ENCODE peak calls at places on chromosomes 12 and 14, in eight cellular contexts. One of them, this sample, is unnamed. For H3K4me1, the result is how much of the 10 kb centered on the place peaks cover.

GRCh38 chr14:93958567-93959238 is 17.7 kb downstream of the ASB2 start:
- DNase-seq in pancreas: no peak
- DNase-seq in endodermal cell: no peak
- DNase-seq in ascending aorta: no peak
- DNase-seq in cardiac muscle cell: no peak
- DNase-seq in tibial artery: no peak
- DNase-seq in CD8-positive, alpha-beta T cell: no peak
- DNase-seq in H9: no peak
- DNase-seq in this sample: no peak

GRCh38 chr14:75018684-75019083 is 16.0 kb downstream of the EIF2B2 start:
- DNase-seq in pancreas: no peak
- DNase-seq in endodermal cell: no peak
- DNase-seq in ascending aorta: no peak
- DNase-seq in cardiac muscle cell: no peak
- DNase-seq in tibial artery: no peak
- DNase-seq in CD8-positive, alpha-beta T cell: no peak
- DNase-seq in H9: no peak
- DNase-seq in this sample: no peak

GRCh38 chr12:9064201-9064814 is 51.4 kb downstream of the A2M start:
- DNase-seq in pancreas: peak
- DNase-seq in endodermal cell: peak
- DNase-seq in ascending aorta: no peak
- DNase-seq in cardiac muscle cell: peak
- DNase-seq in tibial artery: peak
- DNase-seq in CD8-positive, alpha-beta T cell: peak
- DNase-seq in H9: peak
- DNase-seq in this sample: peak

GRCh38 chr12:6824085-6824800 is 2.6 kb downstream of the GPR162 start:
- DNase-seq in pancreas: no peak
- DNase-seq in endodermal cell: no peak
- DNase-seq in ascending aorta: no peak
- DNase-seq in cardiac muscle cell: no peak
- DNase-seq in tibial artery: no peak
- DNase-seq in CD8-positive, alpha-beta T cell: no peak
- DNase-seq in H9: no peak
- DNase-seq in this sample: no peak

GRCh38 chr14:100820945-100821344 is 5.0 kb upstream of the MEG3 start:
- DNase-seq in pancreas: no peak
- DNase-seq in endodermal cell: no peak
- DNase-seq in ascending aorta: no peak
- DNase-seq in cardiac muscle cell: no peak
- DNase-seq in tibial artery: no peak
- DNase-seq in CD8-positive, alpha-beta T cell: no peak
- DNase-seq in H9: no peak
- DNase-seq in this sample: no peak

GRCh38 chr14:50801706-50802105 is 29.3 kb downstream of the NIN start:
- DNase-seq in pancreas: no peak
- DNase-seq in endodermal cell: no peak
- DNase-seq in ascending aorta: no peak
- DNase-seq in cardiac muscle cell: no peak
- DNase-seq in tibial artery: no peak
- DNase-seq in CD8-positive, alpha-beta T cell: no peak
- DNase-seq in H9: no peak
- DNase-seq in this sample: no peak

GRCh38 chr12:40227447-40227846 is 2.6 kb downstream of the LRRK2 start:
- DNase-seq in pancreas: no peak
- DNase-seq in endodermal cell: no peak
- DNase-seq in ascending aorta: no peak
- DNase-seq in cardiac muscle cell: no peak
- DNase-seq in tibial artery: no peak
- DNase-seq in CD8-positive, alpha-beta T cell: no peak
- DNase-seq in H9: no peak
- DNase-seq in this sample: no peak

GRCh38 chr14:80973918-80974317 is 18.5 kb downstream of the TSHR start:
- DNase-seq in pancreas: no peak
- DNase-seq in endodermal cell: no peak
- DNase-seq in ascending aorta: no peak
- DNase-seq in cardiac muscle cell: no peak
- DNase-seq in tibial artery: no peak
- DNase-seq in CD8-positive, alpha-beta T cell: no peak
- DNase-seq in H9: no peak
- DNase-seq in this sample: no peak

GRCh38 chr12:121613424-121613823 is 12.9 kb upstream of the ORAI1 start:
- DNase-seq in pancreas: no peak
- DNase-seq in endodermal cell: no peak
- DNase-seq in ascending aorta: no peak
- DNase-seq in cardiac muscle cell: no peak
- DNase-seq in tibial artery: no peak
- DNase-seq in CD8-positive, alpha-beta T cell: no peak
- DNase-seq in H9: no peak
- DNase-seq in this sample: no peak

GRCh38 chr12:52214421-52214802 is 18.6 kb upstream of the KRT7 start:
- DNase-seq in pancreas: peak
- DNase-seq in endodermal cell: peak
- DNase-seq in ascending aorta: no peak
- DNase-seq in cardiac muscle cell: no peak
- DNase-seq in tibial artery: no peak
- DNase-seq in CD8-positive, alpha-beta T cell: no peak
- DNase-seq in H9: no peak
- DNase-seq in this sample: no peak
- TF ChIP-seq CTCF in pancreas: no peak
- TF ChIP-seq CTCF in endodermal cell: peak
- TF ChIP-seq CTCF in ascending aorta: no peak
- TF ChIP-seq CTCF in cardiac muscle cell: no peak
- TF ChIP-seq CTCF in tibial artery: no peak
- TF ChIP-seq CTCF in CD8-positive, alpha-beta T cell: no peak
- TF ChIP-seq CTCF in H9: peak
- TF ChIP-seq CTCF in this sample: peak

GRCh38 chr14:73746540-73747385 is 32.6 kb upstream of the PNMA1 start:
- DNase-seq in pancreas: no peak
- DNase-seq in endodermal cell: peak
- DNase-seq in ascending aorta: no peak
- DNase-seq in cardiac muscle cell: no peak
- DNase-seq in tibial artery: no peak
- DNase-seq in CD8-positive, alpha-beta T cell: no peak
- DNase-seq in H9: peak
- DNase-seq in this sample: no peak

GRCh38 chr14:73749706-73750105 is 35.5 kb upstream of the PNMA1 start:
- DNase-seq in pancreas: no peak
- DNase-seq in endodermal cell: no peak
- DNase-seq in ascending aorta: no peak
- DNase-seq in cardiac muscle cell: no peak
- DNase-seq in tibial artery: no peak
- DNase-seq in CD8-positive, alpha-beta T cell: no peak
- DNase-seq in H9: peak
- DNase-seq in this sample: no peak

GRCh38 chr14:73748858-73749357 is 34.7 kb upstream of the PNMA1 start:
- DNase-seq in pancreas: no peak
- DNase-seq in endodermal cell: no peak
- DNase-seq in ascending aorta: no peak
- DNase-seq in cardiac muscle cell: no peak
- DNase-seq in tibial artery: no peak
- DNase-seq in CD8-positive, alpha-beta T cell: no peak
- DNase-seq in H9: no peak
- DNase-seq in this sample: no peak

GRCh38 chr14:73745571-73746539 is 31.7 kb upstream of the PNMA1 start:
- DNase-seq in pancreas: no peak
- DNase-seq in endodermal cell: no peak
- DNase-seq in ascending aorta: no peak
- DNase-seq in cardiac muscle cell: no peak
- DNase-seq in tibial artery: no peak
- DNase-seq in CD8-positive, alpha-beta T cell: no peak
- DNase-seq in H9: no peak
- DNase-seq in this sample: no peak

DNA sequence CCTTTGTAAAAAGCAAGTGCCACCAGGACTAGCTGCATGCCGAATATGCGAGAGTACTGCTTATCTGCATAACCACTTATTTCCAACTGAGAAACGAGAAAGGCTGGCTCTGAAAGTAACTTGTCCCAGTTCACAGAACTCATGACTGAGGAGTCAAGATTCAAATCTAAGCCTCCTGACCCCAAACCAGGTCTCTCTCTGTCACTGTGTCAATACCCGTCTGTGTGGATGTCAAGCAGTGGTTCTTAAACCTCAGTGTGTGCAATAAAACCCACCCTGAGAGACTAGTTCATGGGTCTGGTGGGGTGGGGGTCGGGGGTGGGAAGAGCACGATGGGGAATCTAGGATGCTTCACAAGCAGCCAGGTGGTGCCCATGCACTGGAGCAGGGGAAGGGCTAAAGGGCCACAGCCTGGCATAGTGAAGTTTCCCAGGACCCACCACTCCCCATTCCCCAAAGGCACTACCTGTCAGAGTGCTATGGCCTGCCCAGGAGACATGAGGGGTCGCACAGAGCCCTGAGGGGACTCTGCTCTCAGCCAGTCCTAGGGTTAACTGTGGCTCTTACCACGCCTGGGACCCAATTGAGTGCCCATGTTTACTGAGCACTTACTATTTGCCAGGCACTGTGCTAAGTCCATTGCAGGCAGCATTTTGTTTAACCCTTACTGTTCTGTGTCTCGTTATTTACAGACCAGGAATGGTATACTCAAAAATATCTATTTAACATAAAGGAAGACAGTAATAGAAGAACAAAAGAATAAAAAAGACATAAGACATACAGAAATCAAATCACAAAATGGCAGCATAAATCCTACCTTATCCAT is 33.4 kb upstream of the PNMA1 start:
- DNase-seq in pancreas: no peak
- DNase-seq in endodermal cell: no peak
- DNase-seq in ascending aorta: no peak
- DNase-seq in cardiac muscle cell: no peak
- DNase-seq in tibial artery: no peak
- DNase-seq in CD8-positive, alpha-beta T cell: no peak
- DNase-seq in H9: no peak
- DNase-seq in this sample: no peak
- H3K4me1 ChIP-seq in pancreas: under half
- H3K4me1 ChIP-seq in endodermal cell: under half
- H3K4me1 ChIP-seq in ascending aorta: half or more
- H3K4me1 ChIP-seq in cardiac muscle cell: under half
- H3K4me1 ChIP-seq in tibial artery: half or more
- H3K4me1 ChIP-seq in CD8-positive, alpha-beta T cell: half or more
- H3K4me1 ChIP-seq in H9: under half
- H3K4me1 ChIP-seq in this sample: half or more

DNA sequence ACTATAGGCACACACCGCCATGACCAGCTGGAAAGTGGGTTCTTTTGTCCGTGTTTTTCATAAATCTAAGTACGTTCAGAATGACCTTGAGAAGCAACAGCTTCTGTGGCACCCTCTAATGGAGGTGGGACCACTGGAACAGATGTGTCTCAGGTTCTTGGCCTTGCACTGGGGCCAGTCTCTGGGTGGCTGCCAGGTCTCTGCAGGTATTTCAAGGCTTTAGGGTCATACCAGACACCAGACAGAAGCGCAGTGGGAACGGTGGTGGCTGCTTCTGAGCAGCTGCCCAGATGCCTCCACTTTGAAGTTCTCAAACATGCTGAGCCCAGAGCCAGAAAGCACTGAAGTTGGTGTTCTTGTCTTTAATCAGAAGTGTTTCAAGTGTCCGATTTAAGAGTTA is 75.0 kb upstream of the RBM19 start:
- DNase-seq in pancreas: no peak
- DNase-seq in endodermal cell: no peak
- DNase-seq in ascending aorta: no peak
- DNase-seq in cardiac muscle cell: no peak
- DNase-seq in tibial artery: no peak
- DNase-seq in CD8-positive, alpha-beta T cell: no peak
- DNase-seq in H9: no peak
- DNase-seq in this sample: no peak
- H3K27ac ChIP-seq in pancreas: no peak
- H3K27ac ChIP-seq in endodermal cell: no peak
- H3K27ac ChIP-seq in ascending aorta: no peak
- H3K27ac ChIP-seq in cardiac muscle cell: no peak
- H3K27ac ChIP-seq in tibial artery: no peak
- H3K27ac ChIP-seq in CD8-positive, alpha-beta T cell: no peak
- H3K27ac ChIP-seq in H9: no peak
- H3K27ac ChIP-seq in this sample: no peak

DNA sequence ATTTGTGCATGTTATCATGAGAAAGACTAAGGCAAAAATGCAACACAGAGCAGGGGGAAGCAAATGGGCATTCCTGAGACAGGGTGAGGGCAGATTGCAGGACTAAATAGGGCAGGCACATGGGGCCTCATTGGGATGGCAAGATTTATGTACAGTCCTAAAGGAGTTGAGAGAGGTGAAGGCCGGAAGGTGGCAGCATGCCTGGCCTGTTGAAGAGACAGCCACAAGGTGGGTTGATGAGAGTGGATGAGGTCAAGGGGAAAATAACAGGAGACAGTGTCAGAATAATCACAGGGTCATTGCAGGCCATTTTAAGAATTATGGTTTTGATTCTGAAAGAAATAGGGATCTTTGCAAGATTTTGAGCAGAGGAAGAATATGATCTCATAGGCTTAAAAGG is 21.0 kb downstream of the PAH start:
- DNase-seq in pancreas: no peak
- DNase-seq in endodermal cell: peak
- DNase-seq in ascending aorta: no peak
- DNase-seq in cardiac muscle cell: no peak
- DNase-seq in tibial artery: no peak
- DNase-seq in CD8-positive, alpha-beta T cell: no peak
- DNase-seq in H9: peak
- DNase-seq in this sample: no peak
- TF ChIP-seq CTCF in pancreas: no peak
- TF ChIP-seq CTCF in endodermal cell: peak
- TF ChIP-seq CTCF in ascending aorta: no peak
- TF ChIP-seq CTCF in cardiac muscle cell: no peak
- TF ChIP-seq CTCF in tibial artery: no peak
- TF ChIP-seq CTCF in CD8-positive, alpha-beta T cell: no peak
- TF ChIP-seq CTCF in H9: peak
- TF ChIP-seq CTCF in this sample: no peak

GRCh38 chr14:98010791-98011190 is 1213.6 kb downstream of the VRK1 start:
- DNase-seq in pancreas: no peak
- DNase-seq in endodermal cell: no peak
- DNase-seq in ascending aorta: no peak
- DNase-seq in cardiac muscle cell: no peak
- DNase-seq in tibial artery: no peak
- DNase-seq in CD8-positive, alpha-beta T cell: no peak
- DNase-seq in H9: no peak
- DNase-seq in this sample: no peak

GRCh38 chr14:98014851-98015615 is 1217.9 kb downstream of the VRK1 start:
- DNase-seq in pancreas: no peak
- DNase-seq in endodermal cell: no peak
- DNase-seq in ascending aorta: no peak
- DNase-seq in cardiac muscle cell: no peak
- DNase-seq in tibial artery: no peak
- DNase-seq in CD8-positive, alpha-beta T cell: no peak
- DNase-seq in H9: no peak
- DNase-seq in this sample: no peak

GRCh38 chr14:98018626-98019025 is 1221.4 kb downstream of the VRK1 start:
- DNase-seq in pancreas: no peak
- DNase-seq in endodermal cell: no peak
- DNase-seq in ascending aorta: no peak
- DNase-seq in cardiac muscle cell: no peak
- DNase-seq in tibial artery: no peak
- DNase-seq in CD8-positive, alpha-beta T cell: peak
- DNase-seq in H9: no peak
- DNase-seq in this sample: no peak

GRCh38 chr14:98015921-98016320 is 1218.7 kb downstream of the VRK1 start:
- DNase-seq in pancreas: no peak
- DNase-seq in endodermal cell: no peak
- DNase-seq in ascending aorta: no peak
- DNase-seq in cardiac muscle cell: no peak
- DNase-seq in tibial artery: no peak
- DNase-seq in CD8-positive, alpha-beta T cell: no peak
- DNase-seq in H9: no peak
- DNase-seq in this sample: no peak
- H3K4me1 ChIP-seq in pancreas: under half
- H3K4me1 ChIP-seq in endodermal cell: under half
- H3K4me1 ChIP-seq in ascending aorta: under half
- H3K4me1 ChIP-seq in cardiac muscle cell: under half
- H3K4me1 ChIP-seq in tibial artery: under half
- H3K4me1 ChIP-seq in CD8-positive, alpha-beta T cell: half or more
- H3K4me1 ChIP-seq in H9: under half
- H3K4me1 ChIP-seq in this sample: under half